ENCODE peak calls at places on chromosomes 16 and 17, in seven cellular contexts. One of them, this sample, is unnamed.

GRCh38 chr17:42387663-42388380 is 420 bp downstream of the STAT3 start:
- DNase-seq in right lobe of liver: peak; percentile 72
- DNase-seq in PC-3: no peak
- DNase-seq in adipocyte: peak; percentile 59
- DNase-seq in psoas muscle: peak; percentile 77
- DNase-seq in CD8-positive, alpha-beta memory T cell: peak; percentile 62
- DNase-seq in lower lobe of right lung: peak; percentile 73
- DNase-seq in this sample: peak; percentile 69

GRCh38 chr16:64977211-64977920 is 144.5 kb downstream of the CDH11 start:
- DNase-seq in PC-3: no peak
- DNase-seq in psoas muscle: no peak
- DNase-seq in CD8-positive, alpha-beta memory T cell: no peak
- DNase-seq in right lobe of liver: no peak
- DNase-seq in adipocyte: no peak
- DNase-seq in lower lobe of right lung: no peak
- DNase-seq in this sample: no peak

GRCh38 chr16:47886631-47887415 is 269.0 kb downstream of the ABCC12 start:
- DNase-seq in CD8-positive, alpha-beta memory T cell: no peak
- DNase-seq in psoas muscle: no peak
- DNase-seq in adipocyte: no peak
- DNase-seq in PC-3: no peak
- DNase-seq in lower lobe of right lung: no peak
- DNase-seq in right lobe of liver: no peak
- DNase-seq in this sample: peak; percentile 26

GRCh38 chr17:76166168-76166567 is 25.1 kb upstream of the FOXJ1 start:
- DNase-seq in lower lobe of right lung: no peak
- DNase-seq in psoas muscle: no peak
- DNase-seq in adipocyte: no peak
- DNase-seq in PC-3: no peak
- DNase-seq in CD8-positive, alpha-beta memory T cell: no peak
- DNase-seq in right lobe of liver: no peak
- DNase-seq in this sample: no peak

GRCh38 chr17:29289852-29290251 is 4.1 kb downstream of the NUFIP2 start:
- DNase-seq in CD8-positive, alpha-beta memory T cell: no peak
- DNase-seq in psoas muscle: no peak
- DNase-seq in PC-3: no peak
- DNase-seq in right lobe of liver: no peak
- DNase-seq in lower lobe of right lung: no peak
- DNase-seq in adipocyte: no peak
- DNase-seq in this sample: no peak

GRCh38 chr17:48037924-48038323 is 327 bp upstream of the COPZ2 start:
- DNase-seq in psoas muscle: no peak
- DNase-seq in right lobe of liver: no peak
- DNase-seq in adipocyte: no peak
- DNase-seq in CD8-positive, alpha-beta memory T cell: no peak
- DNase-seq in lower lobe of right lung: no peak
- DNase-seq in PC-3: no peak
- DNase-seq in this sample: no peak

GRCh38 chr17:74192950-74193781 is 10.3 kb upstream of the RPL38 start:
- DNase-seq in psoas muscle: peak; percentile 72
- DNase-seq in PC-3: peak; percentile 73
- DNase-seq in lower lobe of right lung: peak; percentile 84
- DNase-seq in adipocyte: no peak
- DNase-seq in right lobe of liver: peak; percentile 70
- DNase-seq in CD8-positive, alpha-beta memory T cell: no peak
- DNase-seq in this sample: peak; percentile 86

GRCh38 chr16:66979011-66979717 is 9.2 kb upstream of the CES4A start:
- DNase-seq in lower lobe of right lung: peak; percentile 76
- DNase-seq in adipocyte: no peak
- DNase-seq in right lobe of liver: no peak
- DNase-seq in CD8-positive, alpha-beta memory T cell: no peak
- DNase-seq in PC-3: no peak
- DNase-seq in psoas muscle: peak; percentile 69
- DNase-seq in this sample: peak; percentile 26

GRCh38 chr17:31559647-31560501 is 168.4 kb downstream of the RAB11FIP4 start:
- DNase-seq in right lobe of liver: peak; percentile 72
- DNase-seq in lower lobe of right lung: no peak
- DNase-seq in CD8-positive, alpha-beta memory T cell: no peak
- DNase-seq in psoas muscle: peak; percentile 65
- DNase-seq in PC-3: no peak
- DNase-seq in adipocyte: peak; percentile 44
- DNase-seq in this sample: no peak

GRCh38 chr16:69057400-69058378 is 47.8 kb upstream of the HAS3 start:
- DNase-seq in right lobe of liver: no peak
- DNase-seq in lower lobe of right lung: no peak
- DNase-seq in PC-3: peak; percentile 93
- DNase-seq in adipocyte: peak; percentile 43
- DNase-seq in psoas muscle: peak; percentile 60
- DNase-seq in CD8-positive, alpha-beta memory T cell: no peak
- DNase-seq in this sample: peak; percentile 94

GRCh38 chr16:2009791-2010510 is at the start of gene ZNF598:
- DNase-seq in psoas muscle: peak; percentile 93
- DNase-seq in right lobe of liver: peak; percentile 89
- DNase-seq in CD8-positive, alpha-beta memory T cell: peak; percentile 85
- DNase-seq in PC-3: peak; percentile 83
- DNase-seq in adipocyte: peak; percentile 96
- DNase-seq in lower lobe of right lung: peak; percentile 88
- DNase-seq in this sample: peak; percentile 52

GRCh38 chr17:48071654-48072053 is 23.5 kb downstream of the NFE2L1 start:
- DNase-seq in adipocyte: no peak
- DNase-seq in right lobe of liver: no peak
- DNase-seq in CD8-positive, alpha-beta memory T cell: no peak
- DNase-seq in PC-3: no peak
- DNase-seq in lower lobe of right lung: no peak
- DNase-seq in psoas muscle: no peak
- DNase-seq in this sample: no peak

GRCh38 chr17:40317345-40317873 is 8.4 kb downstream of the RARA start:
- DNase-seq in CD8-positive, alpha-beta memory T cell: peak; percentile 65
- DNase-seq in psoas muscle: peak; percentile 75
- DNase-seq in PC-3: peak; percentile 61
- DNase-seq in lower lobe of right lung: no peak
- DNase-seq in right lobe of liver: peak; percentile 54
- DNase-seq in adipocyte: peak; percentile 86
- DNase-seq in this sample: peak; percentile 75

GRCh38 chr16:87572959-87573358 is 29.3 kb upstream of the JPH3 start:
- DNase-seq in right lobe of liver: no peak
- DNase-seq in adipocyte: no peak
- DNase-seq in psoas muscle: no peak
- DNase-seq in lower lobe of right lung: no peak
- DNase-seq in CD8-positive, alpha-beta memory T cell: no peak
- DNase-seq in PC-3: no peak
- DNase-seq in this sample: no peak

GRCh38 chr17:4520881-4521600 is 22.4 kb downstream of the SPNS2 start:
- DNase-seq in psoas muscle: no peak
- DNase-seq in CD8-positive, alpha-beta memory T cell: no peak
- DNase-seq in adipocyte: peak; percentile 48
- DNase-seq in right lobe of liver: no peak
- DNase-seq in lower lobe of right lung: peak; percentile 86
- DNase-seq in PC-3: peak; percentile 28
- DNase-seq in this sample: peak; percentile 77

GRCh38 chr16:53053967-53054669 is 673 bp upstream of the CHD9 start:
- DNase-seq in right lobe of liver: peak; percentile 74
- DNase-seq in lower lobe of right lung: peak; percentile 54
- DNase-seq in PC-3: peak; percentile 5
- DNase-seq in CD8-positive, alpha-beta memory T cell: no peak
- DNase-seq in adipocyte: peak; percentile 40
- DNase-seq in psoas muscle: peak; percentile 74
- DNase-seq in this sample: no peak

GRCh38 chr16:30924797-30925645 is 1.6 kb downstream of the FBXL19 start:
- DNase-seq in lower lobe of right lung: no peak
- DNase-seq in CD8-positive, alpha-beta memory T cell: no peak
- DNase-seq in PC-3: no peak
- DNase-seq in adipocyte: peak; percentile 14
- DNase-seq in right lobe of liver: no peak
- DNase-seq in psoas muscle: no peak
- DNase-seq in this sample: no peak

GRCh38 chr16:75233611-75233938 is 14.8 kb downstream of the CTRB1 start:
- DNase-seq in lower lobe of right lung: no peak
- DNase-seq in PC-3: no peak
- DNase-seq in CD8-positive, alpha-beta memory T cell: no peak
- DNase-seq in psoas muscle: no peak
- DNase-seq in right lobe of liver: no peak
- DNase-seq in adipocyte: no peak
- DNase-seq in this sample: no peak

GRCh38 chr16:29154676-29155121 is 169.8 kb downstream of the LAT start:
- DNase-seq in right lobe of liver: no peak
- DNase-seq in lower lobe of right lung: no peak
- DNase-seq in psoas muscle: no peak
- DNase-seq in adipocyte: no peak
- DNase-seq in PC-3: no peak
- DNase-seq in CD8-positive, alpha-beta memory T cell: no peak
- DNase-seq in this sample: no peak

DNA sequence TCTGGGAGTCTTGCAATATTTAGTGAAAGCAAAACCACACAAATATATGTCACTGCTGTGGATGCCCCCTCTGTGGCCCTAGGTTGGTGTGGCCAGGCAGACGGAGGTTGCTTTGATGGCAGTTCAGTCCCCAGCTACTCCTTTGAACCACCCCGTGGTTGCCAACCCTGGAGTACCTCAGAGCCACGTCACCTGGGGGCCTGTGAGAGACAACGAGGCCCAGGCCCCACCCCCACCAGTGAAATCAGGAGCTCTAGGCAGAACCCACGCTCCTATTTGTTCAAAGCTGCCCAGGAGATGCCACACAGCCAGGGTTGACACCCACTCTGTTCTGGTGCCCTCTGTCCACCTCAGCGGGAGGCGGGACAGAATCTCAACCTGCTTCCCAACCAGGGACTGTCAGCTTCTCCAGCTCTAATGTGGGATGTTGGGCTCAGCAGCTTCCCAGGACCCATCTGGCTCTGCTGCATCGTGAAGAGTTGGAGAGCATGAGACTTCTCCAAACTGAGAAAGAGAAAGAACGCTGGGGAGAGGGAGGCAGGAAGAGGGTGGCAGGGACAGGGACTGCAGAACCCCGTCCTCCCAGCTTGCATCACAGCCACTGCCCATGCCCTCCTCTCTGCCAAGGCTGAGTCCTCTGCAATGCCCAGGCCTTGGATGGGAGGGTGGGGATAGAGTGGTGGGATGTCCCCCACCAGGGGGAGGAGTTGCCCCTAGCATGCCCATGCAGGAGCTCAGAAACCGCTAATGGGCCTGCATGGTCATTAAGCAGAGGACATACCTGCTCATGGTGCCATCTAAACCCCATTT is 81.8 kb downstream of the C16orf78 start:
- DNase-seq in psoas muscle: peak; percentile 22
- DNase-seq in right lobe of liver: no peak
- DNase-seq in CD8-positive, alpha-beta memory T cell: no peak
- DNase-seq in PC-3: no peak
- DNase-seq in adipocyte: no peak
- DNase-seq in lower lobe of right lung: no peak
- DNase-seq in this sample: no peak
- H3K36me3 ChIP-seq in psoas muscle: no peaks in the 10 kb centered on the region
- H3K36me3 ChIP-seq in right lobe of liver: no peaks in the 10 kb centered on the region
- H3K36me3 ChIP-seq in CD8-positive, alpha-beta memory T cell: no peaks in the 10 kb centered on the region
- H3K36me3 ChIP-seq in PC-3: no peaks in the 10 kb centered on the region
- H3K36me3 ChIP-seq in adipocyte: no peaks in the 10 kb centered on the region
- H3K36me3 ChIP-seq in lower lobe of right lung: no peaks in the 10 kb centered on the region
- H3K36me3 ChIP-seq in this sample: no peaks in the 10 kb centered on the region

GRCh38 chr17:7042507-7043194 is 1.2 kb downstream of the SLC16A11 start:
- DNase-seq in adipocyte: no peak
- DNase-seq in CD8-positive, alpha-beta memory T cell: peak; percentile 71
- DNase-seq in right lobe of liver: no peak
- DNase-seq in psoas muscle: no peak
- DNase-seq in PC-3: no peak
- DNase-seq in lower lobe of right lung: no peak
- DNase-seq in this sample: no peak
- H3K4me3 ChIP-seq in adipocyte: peak overlapping the region; percentile 66
- H3K4me3 ChIP-seq in CD8-positive, alpha-beta memory T cell: peak overlapping the region; percentile 60
- H3K4me3 ChIP-seq in right lobe of liver: peak overlapping the region; percentile 53
- H3K4me3 ChIP-seq in psoas muscle: peak overlapping the region; percentile 60
- H3K4me3 ChIP-seq in PC-3: no peak overlapping the region
- H3K4me3 ChIP-seq in lower lobe of right lung: peak overlapping the region; percentile 58
- H3K4me3 ChIP-seq in this sample: peak overlapping the region; percentile 31

DNA sequence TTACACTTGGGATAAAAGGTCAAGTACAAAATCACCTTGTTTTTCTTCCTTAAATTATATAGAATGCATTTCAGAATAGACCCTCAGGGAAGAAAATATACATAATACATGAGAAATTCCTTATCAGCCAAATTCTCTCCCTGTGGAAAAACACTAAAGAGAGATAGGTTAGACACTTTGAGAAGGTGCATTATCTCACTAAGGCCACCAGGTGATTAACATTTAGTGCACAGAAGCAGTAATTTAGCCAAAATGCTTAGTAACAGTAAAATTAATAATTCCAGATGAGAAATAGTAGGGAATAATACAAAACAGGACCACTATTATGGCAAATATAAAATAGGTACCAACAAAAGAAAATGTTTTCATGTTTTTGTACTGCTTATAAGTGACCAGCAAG is 185.3 kb upstream of the C17orf78 start:
- DNase-seq in CD8-positive, alpha-beta memory T cell: no peak
- DNase-seq in psoas muscle: no peak
- DNase-seq in PC-3: no peak
- DNase-seq in right lobe of liver: no peak
- DNase-seq in adipocyte: no peak
- DNase-seq in lower lobe of right lung: no peak
- DNase-seq in this sample: no peak
- H3K36me3 ChIP-seq in CD8-positive, alpha-beta memory T cell: peaks cover 7% of the 10 kb centered on the region
- H3K36me3 ChIP-seq in psoas muscle: peaks cover 19% of the 10 kb centered on the region
- H3K36me3 ChIP-seq in PC-3: peaks cover 21% of the 10 kb centered on the region
- H3K36me3 ChIP-seq in right lobe of liver: no peaks in the 10 kb centered on the region
- H3K36me3 ChIP-seq in adipocyte: peaks cover 94% of the 10 kb centered on the region
- H3K36me3 ChIP-seq in lower lobe of right lung: peaks cover 80% of the 10 kb centered on the region
- H3K36me3 ChIP-seq in this sample: peaks cover 12% of the 10 kb centered on the region

GRCh38 chr17:49908782-49909714 is 59.9 kb upstream of the DLX4 start:
- DNase-seq in CD8-positive, alpha-beta memory T cell: no peak
- DNase-seq in PC-3: no peak
- DNase-seq in psoas muscle: no peak
- DNase-seq in lower lobe of right lung: no peak
- DNase-seq in adipocyte: no peak
- DNase-seq in right lobe of liver: no peak
- DNase-seq in this sample: no peak

GRCh38 chr17:49914096-49914490 is 54.9 kb upstream of the DLX4 start:
- DNase-seq in psoas muscle: no peak
- DNase-seq in right lobe of liver: no peak
- DNase-seq in lower lobe of right lung: no peak
- DNase-seq in PC-3: no peak
- DNase-seq in CD8-positive, alpha-beta memory T cell: no peak
- DNase-seq in adipocyte: no peak
- DNase-seq in this sample: no peak

GRCh38 chr17:49913226-49914095 is 55.5 kb upstream of the DLX4 start:
- DNase-seq in PC-3: peak; percentile 75
- DNase-seq in right lobe of liver: no peak
- DNase-seq in CD8-positive, alpha-beta memory T cell: no peak
- DNase-seq in lower lobe of right lung: no peak
- DNase-seq in adipocyte: no peak
- DNase-seq in psoas muscle: no peak
- DNase-seq in this sample: peak; percentile 40

GRCh38 chr17:49910094-49910857 is 58.7 kb upstream of the DLX4 start:
- DNase-seq in right lobe of liver: no peak
- DNase-seq in psoas muscle: no peak
- DNase-seq in CD8-positive, alpha-beta memory T cell: no peak
- DNase-seq in PC-3: peak; percentile 79
- DNase-seq in lower lobe of right lung: no peak
- DNase-seq in adipocyte: peak; percentile 6
- DNase-seq in this sample: peak; percentile 62

DNA sequence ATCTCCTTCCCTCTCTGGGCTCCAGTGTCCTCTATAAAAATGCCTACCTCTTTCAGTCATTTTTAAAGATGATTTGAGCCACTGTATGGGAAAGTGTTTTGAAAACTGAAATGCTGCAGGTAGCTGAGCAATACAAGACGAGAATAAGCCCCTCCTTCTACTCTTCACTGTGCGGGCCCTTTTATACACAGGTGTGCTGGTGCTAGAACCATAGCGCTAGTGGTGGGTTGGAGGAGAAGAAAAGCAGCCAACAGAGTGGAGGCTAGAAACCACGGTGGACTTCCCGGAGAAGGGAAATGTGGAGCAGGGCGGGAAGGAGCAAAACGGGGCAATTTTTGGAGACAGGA is 58.2 kb upstream of the DLX4 start:
- DNase-seq in right lobe of liver: no peak
- DNase-seq in PC-3: no peak
- DNase-seq in psoas muscle: no peak
- DNase-seq in lower lobe of right lung: no peak
- DNase-seq in CD8-positive, alpha-beta memory T cell: no peak
- DNase-seq in adipocyte: no peak
- DNase-seq in this sample: no peak
- H3K4me3 ChIP-seq in right lobe of liver: no peak overlapping the region
- H3K4me3 ChIP-seq in PC-3: no peak overlapping the region
- H3K4me3 ChIP-seq in psoas muscle: no peak overlapping the region
- H3K4me3 ChIP-seq in lower lobe of right lung: no peak overlapping the region
- H3K4me3 ChIP-seq in CD8-positive, alpha-beta memory T cell: no peak overlapping the region
- H3K4me3 ChIP-seq in adipocyte: no peak overlapping the region
- H3K4me3 ChIP-seq in this sample: no peak overlapping the region